ENCODE peak calls at places on chromosomes 5 and 9, in eight cellular contexts. O is substantia nigra; Z is bronchial epithelial cell; Q is activated B cell treated with CpG ODN at 0.5 μM for 24 hours; I is endodermal cell; U is activated CD8-positive, alpha-beta T cell treated with anti-CD3 and anti-CD28 coated beads for 36 hours; W is brain pericyte; C is MCF 10A. L is an unnamed sample.

GRCh38 chr5:2075365-2075764 is 192.6 kb upstream of the IRX4 start:
- DNase-seq in O (no peak), Z (no peak), Q (no peak), I (no peak), U (no peak), W (no peak), C (no peak), L (no peak)

GRCh38 chr5:124745367-124746251 is 830 bp downstream of the ZNF608 start:
- DNase-seq in O (no peak), Z (peak; percentile 59), Q (no peak), I (no peak), U (no peak), W (no peak), C (peak; percentile 54), L (no peak)

GRCh38 chr9:17578911-17579793 is at the start of gene SH3GL2:
- DNase-seq in O (peak; percentile 62), Z (peak; percentile 5), Q (no peak), I (peak; percentile 93), U (peak; percentile 36), W (no peak), C (peak; percentile 13), L (peak; percentile 68)

GRCh38 chr5:15683332-15683731 is 183.4 kb downstream of the FBXL7 start:
- DNase-seq in O (no peak), Z (no peak), Q (no peak), I (peak; percentile 90), U (no peak), W (no peak), C (peak; percentile 27), L (peak; percentile 59)

GRCh38 chr9:124771867-124772621 is 933 bp upstream of the NR6A1 start:
- DNase-seq in O (peak; percentile 57), Z (peak; percentile 53), Q (peak; percentile 57), I (peak; percentile 95), U (peak; percentile 42), W (no peak), C (peak; percentile 74), L (peak; percentile 87)

GRCh38 chr5:174723979-174724483 is 351 bp upstream of the MSX2 start:
- DNase-seq in O (no peak), Z (peak; percentile 1), Q (no peak), I (peak; percentile 79), U (no peak), W (no peak), C (peak; percentile 43), L (no peak)

GRCh38 chr5:143106175-143106574 is 297.3 kb downstream of the NR3C1 start:
- DNase-seq in O (peak; percentile 24), Z (peak; percentile 50), Q (no peak), I (no peak), U (no peak), W (no peak), C (peak; percentile 79), L (no peak)

GRCh38 chr9:118961857-118962256 is 407.4 kb downstream of the BRINP1 start:
- DNase-seq in O (no peak), Z (peak; percentile 26), Q (no peak), I (peak; percentile 54), U (no peak), W (no peak), C (peak; percentile 69), L (no peak)

GRCh38 chr9:128723866-128724743 is at the start of gene ZDHHC12:
- DNase-seq in O (peak; percentile 93), Z (peak; percentile 91), Q (peak; percentile 96), I (peak; percentile 99), U (peak; percentile 100), W (peak; percentile 49), C (peak; percentile 99), L (peak; percentile 99)

GRCh38 chr9:131772940-131773339 is 33.1 kb upstream of the RAPGEF1 start:
- DNase-seq in O (no peak), Z (no peak), Q (no peak), I (no peak), U (no peak), W (no peak), C (no peak), L (no peak)

GRCh38 chr9:116541402-116541801 is 145.7 kb upstream of the TRIM32 start:
- DNase-seq in O (no peak), Z (no peak), Q (no peak), I (no peak), U (no peak), W (no peak), C (no peak), L (no peak)

GRCh38 chr5:91643796-91644195 is 260.7 kb upstream of the ARRDC3 start:
- DNase-seq in O (no peak), Z (no peak), Q (no peak), I (no peak), U (no peak), W (no peak), C (no peak), L (no peak)

GRCh38 chr5:96243862-96244261 is 189.2 kb downstream of the PCSK1 start:
- DNase-seq in O (no peak), Z (no peak), Q (no peak), I (no peak), U (no peak), W (no peak), C (no peak), L (no peak)

GRCh38 chr9:127059648-127060365 is 62.6 kb downstream of the ANGPTL2 start:
- DNase-seq in O (no peak), Z (no peak), Q (no peak), I (no peak), U (no peak), W (no peak), C (no peak), L (no peak)

GRCh38 chr9:35733109-35733541 is 659 bp downstream of the CREB3 start:
- DNase-seq in O (no peak), Z (peak; percentile 90), Q (no peak), I (peak; percentile 88), U (no peak), W (no peak), C (peak; percentile 66), L (no peak)

GRCh38 chr9:129816501-129817435 is 7.2 kb downstream of the TOR1A start:
- DNase-seq in O (no peak), Z (no peak), Q (no peak), I (no peak), U (no peak), W (no peak), C (no peak), L (no peak)